ENCODE peak calls at places on chromosomes 3 and 15, in six cellular contexts. J is Ammon's horn, T is glutamatergic neuron, B is lung, I is neural crest cell, A is cerebellum. Q is an unnamed sample.

GRCh38 chr15:38622908-38623307 is 58.3 kb upstream of the RASGRP1 start:
- DNase-seq in T (no peak), A (no peak), B (no peak), J (no peak), I (no peak), Q (no peak)

GRCh38 chr15:87562203-87562602 is 694.3 kb downstream of the NTRK3 start:
- DNase-seq in I (no peak), A (no peak), T (no peak), J (no peak), B (no peak), Q (no peak)

GRCh38 chr15:26355671-26356070 is 417.2 kb downstream of the GABRB3 start:
- DNase-seq in J (peak), A (no peak), I (no peak), T (no peak), B (no peak), Q (no peak)

GRCh38 chr3:72445827-72446405 is 402.3 kb downstream of the SHQ1 start:
- DNase-seq in T (no peak), A (no peak), I (no peak), B (no peak), J (no peak), Q (no peak)

GRCh38 chr3:16011376-16011775 is 163.1 kb upstream of the GALNT15 start:
- DNase-seq in I (no peak), A (no peak), B (no peak), J (no peak), T (no peak), Q (no peak)

GRCh38 chr15:46677491-46677890 is 1039.8 kb upstream of the SEMA6D start:
- DNase-seq in J (no peak), A (no peak), B (no peak), T (no peak), I (no peak), Q (no peak)

GRCh38 chr3:194277547-194278091 is 73.5 kb downstream of the CPN2 start:
- DNase-seq in A (no peak), J (no peak), I (no peak), T (no peak), B (no peak), Q (no peak)

GRCh38 chr15:90209591-90209990 is 8.5 kb downstream of the SEMA4B start:
- DNase-seq in J (no peak), A (no peak), B (no peak), T (no peak), I (no peak), Q (no peak)

GRCh38 chr15:40342421-40343313 is 1.9 kb upstream of the CCDC9B start:
- DNase-seq in I (no peak), J (no peak), B (no peak), T (no peak), A (no peak), Q (no peak)

Q was measured in KG1.